ENCODE peak calls at places on chromosomes 1 and 21, in seven cellular contexts. R is activated gamma-delta T cell treated with anti-CD3 and anti-CD28 coated beads, Interleukin-2, amount 50 U/mL, for 16 hours; I is 8988T; Q is NCI-H1694 treated with DMSO at 0.1 percent for 48 hours; V is COR-L47; Y is CD8-positive, alpha-beta memory T cell; N is stimulated activated CD4-positive, alpha-beta T cell treated with anti-CD3 and anti-CD28 coated beads, Interleukin-1b, Interleukin-23, amount 100 ng/mL, for 4 hours. X is an unnamed sample.

GRCh38 chr1:233075045-233075444 is 124.6 kb downstream of the NTPCR start:
- DNase-seq in N (no peak), Q (no peak), Y (no peak), I (no peak), V (no peak), R (no peak), X (no peak)

GRCh38 chr1:159205225-159205624 is 550 bp downstream of the ACKR1 start:
- DNase-seq in I (no peak), V (no peak), Y (no peak), R (no peak), Q (no peak), N (no peak), X (no peak)

GRCh38 chr1:99849413-99849743 is 783 bp upstream of the AGL start:
- DNase-seq in V (no peak), Y (no peak), I (no peak), Q (no peak), N (no peak), R (no peak), X (no peak)

GRCh38 chr21:33642896-33643657 is 776 bp downstream of the ITSN1 start:
- DNase-seq in V (no peak), R (no peak), Y (no peak), I (peak), N (no peak), Q (no peak), X (peak)

GRCh38 chr1:19676438-19676922 is 11.8 kb downstream of the HTR6 start:
- DNase-seq in N (no peak), Y (no peak), Q (no peak), V (no peak), R (no peak), I (no peak), X (no peak)

GRCh38 chr1:31241321-31241720 is 1.6 kb upstream of the NKAIN1 start:
- DNase-seq in Y (no peak), N (no peak), R (no peak), Q (no peak), I (no peak), V (no peak), X (no peak)

GRCh38 chr1:39183503-39184353 is 20.8 kb upstream of the MACF1 start:
- DNase-seq in Y (peak), R (peak), V (peak), N (peak), I (no peak), Q (no peak), X (peak)

GRCh38 chr1:166307261-166308188 is 140.7 kb upstream of the FAM78B start:
- DNase-seq in Y (no peak), N (no peak), I (no peak), V (no peak), R (no peak), Q (peak), X (no peak)

GRCh38 chr1:222455188-222455879 is 92.6 kb downstream of the HHIPL2 start:
- DNase-seq in V (peak), R (peak), N (peak), I (peak), Y (peak), Q (peak), X (peak)

GRCh38 chr21:46550511-46550941 is 54.4 kb downstream of the S100B start:
- DNase-seq in Y (peak), V (no peak), R (peak), Q (no peak), N (peak), I (no peak), X (peak)

GRCh38 chr1:57986432-57986831 is 560.1 kb downstream of the OMA1 start:
- DNase-seq in R (no peak), Y (no peak), V (no peak), N (no peak), I (no peak), Q (no peak), X (no peak)